ENCODE peak calls at places on chromosomes 1 and 21, in five cellular contexts. I, Y, M, O and L are unnamed samples.

GRCh38 chr1:21567241-21568005 is 58.2 kb downstream of the ALPL start:
- DNase-seq in I (peak; percentile 98), Y (no peak), M (no peak), O (no peak), L (no peak)

GRCh38 chr1:113930499-113931161 is 1.5 kb downstream of the HIPK1 start:
- DNase-seq in I (peak; percentile 85), Y (peak; percentile 57), M (peak; percentile 18), O (no peak), L (peak; percentile 68)

GRCh38 chr1:177646757-177647730 is 322.8 kb downstream of the SEC16B start:
- DNase-seq in I (no peak), Y (peak; percentile 60), M (no peak), O (no peak), L (no peak)

GRCh38 chr21:34510148-34511142 is 1.6 kb downstream of the KCNE1 start:
- DNase-seq in I (peak; percentile 92), Y (peak; percentile 94), M (peak; percentile 86), O (no peak), L (no peak)

GRCh38 chr21:14838400-14838799 is 226.4 kb downstream of the NRIP1 start:
- DNase-seq in I (no peak), Y (no peak), M (peak; percentile 9), O (no peak), L (no peak)

GRCh38 chr1:182768973-182769372 is 20.6 kb upstream of the NPL start:
- DNase-seq in I (no peak), Y (no peak), M (no peak), O (no peak), L (no peak)

GRCh38 chr1:43548285-43549271 is 17.9 kb downstream of the PTPRF start:
- DNase-seq in I (no peak), Y (no peak), M (no peak), O (no peak), L (no peak)

GRCh38 chr1:233075045-233075444 is 124.6 kb downstream of the NTPCR start:
- DNase-seq in I (peak; percentile 49), Y (no peak), M (no peak), O (no peak), L (no peak)

GRCh38 chr1:177817969-177818872 is 151.6 kb downstream of the SEC16B start:
- DNase-seq in I (peak; percentile 38), Y (no peak), M (no peak), O (no peak), L (no peak)

GRCh38 chr1:9859252-9860014 is 35.7 kb upstream of the CLSTN1 start:
- DNase-seq in I (no peak), Y (peak; percentile 67), M (no peak), O (no peak), L (no peak)

GRCh38 chr21:45615145-45615711 is 28.3 kb upstream of the PCBP3 start:
- DNase-seq in I (peak; percentile 37), Y (peak; percentile 35), M (no peak), O (no peak), L (peak; percentile 86)

GRCh38 chr1:76125441-76126215 is 51.1 kb downstream of the ST6GALNAC3 start:
- DNase-seq in I (no peak), Y (no peak), M (no peak), O (no peak), L (no peak)

GRCh38 chr21:42460391-42461184 is 35.4 kb downstream of the RSPH1 start:
- DNase-seq in I (no peak), Y (peak; percentile 45), M (no peak), O (no peak), L (no peak)

GRCh38 chr1:152047607-152047953 is 10.8 kb upstream of the S100A11 start:
- DNase-seq in I (peak; percentile 67), Y (no peak), M (no peak), O (peak; percentile 84), L (no peak)

DNA sequence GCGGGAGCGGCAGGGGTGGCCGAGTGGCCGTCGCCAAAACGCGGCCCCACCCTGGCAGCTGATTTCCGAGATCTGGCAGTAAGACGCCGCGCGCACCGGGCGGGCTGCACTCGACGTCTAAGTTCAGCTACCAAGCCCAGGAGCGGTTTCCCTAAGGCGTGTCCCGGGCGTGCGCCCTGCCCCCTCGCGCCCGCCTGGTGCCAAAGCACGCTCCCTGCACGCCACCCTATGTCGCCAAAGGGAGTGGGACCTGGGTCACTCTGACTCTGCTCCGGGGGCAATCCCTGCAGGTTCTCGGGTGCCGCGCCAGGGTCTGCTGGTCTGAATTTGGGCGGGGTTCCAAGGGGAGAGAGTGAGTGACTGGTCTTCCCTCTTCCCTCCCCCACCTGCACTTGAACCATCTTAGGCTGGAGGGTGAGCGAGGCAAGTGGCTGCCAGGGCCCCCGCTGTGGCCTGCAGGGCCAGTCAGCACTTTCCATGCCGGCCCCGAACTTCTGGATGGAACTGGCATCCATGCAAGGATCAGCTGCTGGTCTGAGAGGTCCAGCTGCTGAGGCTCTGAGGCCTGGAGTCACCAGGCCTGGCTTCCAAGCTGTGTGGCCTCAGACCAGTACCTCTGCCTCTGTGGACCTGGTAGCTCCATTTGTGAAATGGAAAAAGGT is at the start of gene LRRC38:
- DNase-seq in I (no peak), Y (peak; percentile 83), M (peak; percentile 23), O (no peak), L (no peak)
- H3K9me3 ChIP-seq in I (no peaks in the 10 kb centered on the region), Y (peaks cover 4% of the 10 kb centered on the region), M (no peaks in the 10 kb centered on the region), O (no peaks in the 10 kb centered on the region), L (no peaks in the 10 kb centered on the region)

GRCh38 chr1:4053774-4054173 is 153.7 kb upstream of the C1orf174 start:
- DNase-seq in I (no peak), Y (no peak), M (no peak), O (no peak), L (no peak)
- H3K9me3 ChIP-seq in I (peaks cover 2% of the 10 kb centered on the region), Y (no peaks in the 10 kb centered on the region), M (no peaks in the 10 kb centered on the region), O (no peaks in the 10 kb centered on the region), L (no peaks in the 10 kb centered on the region)

GRCh38 chr21:8992731-8993174 is 1528.6 kb upstream of the TPTE start:
- DNase-seq in I (peak; percentile 66), Y (peak; percentile 61), M (no peak), O (no peak), L (no peak)
- H3K9me3 ChIP-seq in I (peaks cover 24% of the 10 kb centered on the region), Y (peaks cover 93% of the 10 kb centered on the region), M (peaks cover 14% of the 10 kb centered on the region), O (no peaks in the 10 kb centered on the region), L (peaks cover 4% of the 10 kb centered on the region)

GRCh38 chr1:11501491-11501897 is 22.5 kb downstream of the DISP3 start:
- DNase-seq in I (peak; percentile 15), Y (no peak), M (no peak), O (no peak), L (no peak)

GRCh38 chr1:11501906-11502485 is 23.0 kb downstream of the DISP3 start:
- DNase-seq in I (peak; percentile 60), Y (no peak), M (no peak), O (no peak), L (no peak)

GRCh38 chr1:11504599-11504998 is 25.6 kb downstream of the DISP3 start:
- DNase-seq in I (no peak), Y (no peak), M (no peak), O (no peak), L (no peak)

GRCh38 chr1:11500881-11501280 is 21.9 kb downstream of the DISP3 start:
- DNase-seq in I (peak; percentile 22), Y (no peak), M (no peak), O (no peak), L (no peak)

GRCh38 chr1:11502516-11502915 is 23.6 kb downstream of the DISP3 start:
- DNase-seq in I (peak; percentile 43), Y (no peak), M (no peak), O (no peak), L (no peak)
- H3K9me3 ChIP-seq in I (peaks cover 9% of the 10 kb centered on the region), Y (peaks cover 41% of the 10 kb centered on the region), M (no peaks in the 10 kb centered on the region), O (peaks cover 5% of the 10 kb centered on the region), L (no peaks in the 10 kb centered on the region)

GRCh38 chr1:226557424-226557823 is 8.9 kb downstream of the STUM start:
- DNase-seq in I (no peak), Y (no peak), M (no peak), O (no peak), L (no peak)

GRCh38 chr1:226553594-226554279 is 5.2 kb downstream of the STUM start:
- DNase-seq in I (no peak), Y (no peak), M (no peak), O (no peak), L (no peak)

GRCh38 chr1:226562989-226563388 is 14.4 kb downstream of the STUM start:
- DNase-seq in I (no peak), Y (no peak), M (no peak), O (no peak), L (no peak)

GRCh38 chr1:226560243-226560642 is 11.7 kb downstream of the STUM start:
- DNase-seq in I (peak; percentile 63), Y (no peak), M (no peak), O (no peak), L (no peak)

GRCh38 chr1:226558293-226558692 is 9.7 kb downstream of the STUM start:
- DNase-seq in I (no peak), Y (no peak), M (no peak), O (no peak), L (no peak)
- H3K9me3 ChIP-seq in I (no peaks in the 10 kb centered on the region), Y (no peaks in the 10 kb centered on the region), M (no peaks in the 10 kb centered on the region), O (no peaks in the 10 kb centered on the region), L (no peaks in the 10 kb centered on the region)

GRCh38 chr1:2909797-2910196 is 108.3 kb upstream of the TTC34 start:
- DNase-seq in I (no peak), Y (no peak), M (no peak), O (no peak), L (no peak)
- H3K9me3 ChIP-seq in I (no peaks in the 10 kb centered on the region), Y (peaks cover 13% of the 10 kb centered on the region), M (no peaks in the 10 kb centered on the region), O (no peaks in the 10 kb centered on the region), L (no peaks in the 10 kb centered on the region)